ENCODE peak calls at places on chromosomes 11 and 22, in eight cellular contexts. Z, W, Y, K, C, X, S and M are unnamed samples.

GRCh38 chr22:27100323-27100722 is 442.9 kb downstream of the MIAT start:
- DNase-seq in Z (no peak), W (no peak), Y (no peak), K (no peak), C (no peak), X (no peak), S (no peak), M (no peak)

GRCh38 chr22:42637555-42637954 is 2.8 kb downstream of the ATP5MGL start:
- DNase-seq in Z (no peak), W (no peak), Y (no peak), K (no peak), C (no peak), X (no peak), S (no peak), M (no peak)

GRCh38 chr22:45171830-45172229 is 8.1 kb downstream of the NUP50 start:
- DNase-seq in Z (no peak), W (no peak), Y (no peak), K (no peak), C (no peak), X (no peak), S (no peak), M (no peak)

GRCh38 chr11:115222218-115222862 is 281.9 kb downstream of the CADM1 start:
- DNase-seq in Z (no peak), W (peak), Y (no peak), K (no peak), C (no peak), X (no peak), S (no peak), M (no peak)

GRCh38 chr11:2741377-2742131 is 41.8 kb upstream of the KCNQ1OT1 start:
- DNase-seq in Z (peak), W (peak), Y (no peak), K (peak), C (peak), X (peak), S (no peak), M (peak)

GRCh38 chr11:66020618-66021357 is 5.5 kb downstream of the CATSPER1 start:
- DNase-seq in Z (peak), W (peak), Y (peak), K (peak), C (peak), X (peak), S (no peak), M (no peak)

GRCh38 chr11:115941481-115941993 is 437.3 kb upstream of the CADM1 start:
- DNase-seq in Z (peak), W (peak), Y (no peak), K (no peak), C (peak), X (no peak), S (no peak), M (no peak)

GRCh38 chr11:130533113-130533803 is 84.8 kb downstream of the ADAMTS15 start:
- DNase-seq in Z (no peak), W (no peak), Y (no peak), K (no peak), C (no peak), X (no peak), S (no peak), M (no peak)

GRCh38 chr11:33598426-33599069 is 102.1 kb downstream of the C11orf91 start:
- DNase-seq in Z (no peak), W (no peak), Y (no peak), K (no peak), C (no peak), X (no peak), S (no peak), M (no peak)

GRCh38 chr11:106493751-106494150 is 416.3 kb downstream of the AASDHPPT start:
- DNase-seq in Z (no peak), W (peak), Y (no peak), K (peak), C (no peak), X (no peak), S (no peak), M (no peak)

GRCh38 chr22:50027639-50028537 is 15.3 kb upstream of the IL17REL start:
- DNase-seq in Z (no peak), W (no peak), Y (peak), K (no peak), C (peak), X (peak), S (no peak), M (no peak)

GRCh38 chr22:39266398-39267030 is 21.7 kb upstream of the PDGFB start:
- DNase-seq in Z (peak), W (peak), Y (no peak), K (peak), C (no peak), X (no peak), S (no peak), M (no peak)

GRCh38 chr11:118224512-118225180 is at the start of gene JAML:
- DNase-seq in Z (peak), W (no peak), Y (peak), K (no peak), C (no peak), X (no peak), S (no peak), M (no peak)

GRCh38 chr11:63612181-63612580 is 2.1 kb downstream of the PLAAT3 start:
- DNase-seq in Z (no peak), W (peak), Y (no peak), K (peak), C (no peak), X (no peak), S (no peak), M (no peak)

GRCh38 chr11:12397953-12398352 is 20.6 kb downstream of the PARVA start:
- DNase-seq in Z (no peak), W (peak), Y (no peak), K (peak), C (peak), X (no peak), S (no peak), M (no peak)

GRCh38 chr11:100739636-100740035 is 52.5 kb downstream of the ARHGAP42 start:
- DNase-seq in Z (no peak), W (peak), Y (no peak), K (peak), C (no peak), X (no peak), S (no peak), M (no peak)

GRCh38 chr11:9838229-9838628 is 174.4 kb downstream of the SWAP70 start:
- DNase-seq in Z (no peak), W (peak), Y (no peak), K (peak), C (no peak), X (no peak), S (no peak), M (no peak)

GRCh38 chr11:10381730-10382129 is 73.3 kb upstream of the AMPD3 start:
- DNase-seq in Z (no peak), W (peak), Y (no peak), K (peak), C (no peak), X (no peak), S (no peak), M (no peak)

GRCh38 chr22:32926600-32926999 is 125.1 kb downstream of the TIMP3 start:
- DNase-seq in Z (no peak), W (peak), Y (no peak), K (peak), C (no peak), X (no peak), S (no peak), M (no peak)

GRCh38 chr22:36352775-36353507 is 34.8 kb downstream of the MYH9 start:
- DNase-seq in Z (no peak), W (peak), Y (peak), K (peak), C (peak), X (no peak), S (no peak), M (no peak)

GRCh38 chr22:36349726-36350125 is 38.0 kb downstream of the MYH9 start:
- DNase-seq in Z (no peak), W (peak), Y (no peak), K (peak), C (no peak), X (no peak), S (no peak), M (no peak)

GRCh38 chr22:36348760-36349159 is 39.0 kb downstream of the MYH9 start:
- DNase-seq in Z (no peak), W (no peak), Y (peak), K (no peak), C (no peak), X (no peak), S (no peak), M (no peak)

GRCh38 chr22:36351921-36352774 is 35.6 kb downstream of the MYH9 start:
- DNase-seq in Z (no peak), W (peak), Y (no peak), K (no peak), C (peak), X (no peak), S (no peak), M (no peak)

GRCh38 chr22:36350751-36351594 is 36.8 kb downstream of the MYH9 start:
- DNase-seq in Z (no peak), W (peak), Y (peak), K (no peak), C (peak), X (no peak), S (no peak), M (no peak)
- TF ChIP-seq CTCF in Z (no peak), W (peak), Y (no peak), K (peak), C (peak), X (no peak), S (no peak), M (peak)

GRCh38 chr22:37310075-37310606 is 27.8 kb downstream of the CYTH4 start:
- DNase-seq in Z (no peak), W (no peak), Y (no peak), K (no peak), C (no peak), X (peak), S (no peak), M (no peak)

GRCh38 chr22:37311761-37312312 is 29.5 kb downstream of the CYTH4 start:
- DNase-seq in Z (no peak), W (no peak), Y (no peak), K (no peak), C (no peak), X (no peak), S (no peak), M (no peak)

GRCh38 chr22:37310815-37311595 is 28.7 kb downstream of the CYTH4 start:
- DNase-seq in Z (peak), W (no peak), Y (no peak), K (no peak), C (no peak), X (peak), S (no peak), M (no peak)

GRCh38 chr22:37308385-37309200 is 26.3 kb downstream of the CYTH4 start:
- DNase-seq in Z (no peak), W (no peak), Y (no peak), K (no peak), C (no peak), X (no peak), S (no peak), M (no peak)

GRCh38 chr22:37309221-37310074 is 27.1 kb downstream of the CYTH4 start:
- DNase-seq in Z (no peak), W (no peak), Y (peak), K (no peak), C (no peak), X (peak), S (no peak), M (no peak)
- TF ChIP-seq CTCF in Z (no peak), W (no peak), Y (no peak), K (no peak), C (no peak), X (no peak), S (no peak), M (no peak)

DNA sequence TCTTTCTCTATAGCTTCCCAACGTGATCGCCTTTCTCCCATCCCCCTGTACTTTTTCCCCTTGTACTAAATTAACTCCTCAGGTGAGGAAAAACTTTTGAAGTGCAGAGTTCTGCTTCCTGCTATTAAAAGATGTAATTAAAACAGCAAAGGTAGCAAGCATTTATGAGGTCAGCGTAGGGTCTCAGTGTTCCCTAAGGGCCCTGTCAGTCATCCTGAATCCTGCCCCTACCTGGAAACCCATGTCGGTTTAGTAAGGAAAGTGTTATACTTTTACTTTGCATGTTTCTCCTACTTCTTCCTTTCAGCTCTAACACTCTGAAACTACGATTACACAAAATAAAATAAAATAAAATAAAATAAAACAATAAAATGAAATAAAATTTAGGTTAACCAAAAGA is 1.3 kb upstream of the HBB start:
- DNase-seq in Z (no peak), W (no peak), Y (no peak), K (no peak), C (no peak), X (no peak), S (no peak), M (no peak)
- TF ChIP-seq CTCF in Z (no peak), W (no peak), Y (no peak), K (no peak), C (no peak), X (no peak), S (no peak), M (no peak)

GRCh38 chr11:107858217-107859070 is at the start of gene SLC35F2:
- DNase-seq in Z (peak), W (peak), Y (peak), K (peak), C (peak), X (peak), S (no peak), M (no peak)
- TF ChIP-seq CTCF in Z (no peak), W (no peak), Y (no peak), K (no peak), C (no peak), X (peak), S (no peak), M (no peak)